ENCODE peak calls at places on chromosomes 16 and 17, in ten cellular contexts. J is progenitor cell of endocrine pancreas, N is bronchial epithelial cell, Z is lower lobe of right lung, D is tibial artery, S is D721Med, P is ovary, U is esophagus squamous epithelium, E is tibial nerve, R is endothelial cell. Y is an unnamed sample.

GRCh38 chr17:38579934-38580333 is 25.8 kb downstream of the SRCIN1 start:
- DNase-seq in J (no peak), N (peak; percentile 45), Z (peak; percentile 67), D (no peak), S (no peak), P (no peak), U (no peak), E (no peak), R (peak; percentile 46), Y (no peak)

GRCh38 chr16:48011888-48012658 is 143.7 kb downstream of the ABCC12 start:
- DNase-seq in J (no peak), N (no peak), Z (no peak), D (no peak), S (no peak), P (no peak), U (no peak), E (no peak), R (no peak), Y (no peak)

GRCh38 chr16:7086842-7087616 is 245.6 kb upstream of the RBFOX1 start:
- DNase-seq in J (peak; percentile 21), N (no peak), Z (no peak), D (no peak), S (peak; percentile 21), P (peak; percentile 61), U (no peak), E (no peak), R (peak; percentile 4), Y (no peak)

GRCh38 chr16:75061677-75062076 is 54.9 kb downstream of the LDHD start:
- DNase-seq in J (no peak), N (no peak), Z (no peak), D (no peak), S (no peak), P (no peak), U (no peak), E (no peak), R (no peak), Y (no peak)

GRCh38 chr17:50845260-50846147 is 10.1 kb downstream of the WFIKKN2 start:
- DNase-seq in J (no peak), N (peak; percentile 38), Z (no peak), D (peak; percentile 50), S (no peak), P (peak; percentile 16), U (no peak), E (no peak), R (no peak), Y (no peak)

GRCh38 chr16:30004424-30004776 is 6.4 kb downstream of the DOC2A start:
- DNase-seq in J (no peak), N (no peak), Z (peak; percentile 51), D (no peak), S (no peak), P (no peak), U (no peak), E (no peak), R (no peak), Y (no peak)

GRCh38 chr17:81427446-81428120 is 32.3 kb downstream of the BAHCC1 start:
- DNase-seq in J (no peak), N (no peak), Z (peak; percentile 85), D (peak; percentile 84), S (no peak), P (no peak), U (no peak), E (no peak), R (no peak), Y (no peak)

GRCh38 chr17:75260679-75261335 is 599 bp downstream of the GGA3 start:
- DNase-seq in J (no peak), N (peak; percentile 30), Z (no peak), D (no peak), S (no peak), P (no peak), U (no peak), E (no peak), R (no peak), Y (no peak)

GRCh38 chr17:45364531-45365390 is 47.9 kb upstream of the MAP3K14 start:
- DNase-seq in J (no peak), N (no peak), Z (no peak), D (no peak), S (no peak), P (no peak), U (no peak), E (peak; percentile 9), R (peak; percentile 32), Y (no peak)

GRCh38 chr16:56041556-56042140 is 149.6 kb upstream of the GNAO1 start:
- DNase-seq in J (peak; percentile 28), N (peak; percentile 23), Z (no peak), D (no peak), S (peak; percentile 12), P (no peak), U (no peak), E (no peak), R (peak; percentile 50), Y (no peak)

GRCh38 chr16:48054881-48055601 is 100.8 kb downstream of the ABCC12 start:
- DNase-seq in J (peak; percentile 27), N (peak; percentile 48), Z (peak; percentile 51), D (no peak), S (no peak), P (peak; percentile 46), U (no peak), E (no peak), R (peak; percentile 56), Y (no peak)

GRCh38 chr16:12082207-12082606 is 105.7 kb downstream of the SNX29 start:
- DNase-seq in J (no peak), N (no peak), Z (peak; percentile 24), D (no peak), S (no peak), P (peak; percentile 2), U (no peak), E (no peak), R (no peak), Y (no peak)

GRCh38 chr16:81567087-81567486 is 122.5 kb downstream of the CMIP start:
- DNase-seq in J (no peak), N (no peak), Z (no peak), D (no peak), S (no peak), P (no peak), U (no peak), E (no peak), R (no peak), Y (no peak)

GRCh38 chr17:30477758-30478115 is 529 bp downstream of the GOSR1 start:
- DNase-seq in J (no peak), N (peak; percentile 12), Z (no peak), D (no peak), S (no peak), P (no peak), U (no peak), E (no peak), R (no peak), Y (no peak)

GRCh38 chr17:22692801-22693171 is 1000.5 kb downstream of the KCNJ18 start:
- DNase-seq in J (no peak), N (no peak), Z (no peak), D (no peak), S (no peak), P (no peak), U (no peak), E (no peak), R (no peak), Y (no peak)

DNA sequence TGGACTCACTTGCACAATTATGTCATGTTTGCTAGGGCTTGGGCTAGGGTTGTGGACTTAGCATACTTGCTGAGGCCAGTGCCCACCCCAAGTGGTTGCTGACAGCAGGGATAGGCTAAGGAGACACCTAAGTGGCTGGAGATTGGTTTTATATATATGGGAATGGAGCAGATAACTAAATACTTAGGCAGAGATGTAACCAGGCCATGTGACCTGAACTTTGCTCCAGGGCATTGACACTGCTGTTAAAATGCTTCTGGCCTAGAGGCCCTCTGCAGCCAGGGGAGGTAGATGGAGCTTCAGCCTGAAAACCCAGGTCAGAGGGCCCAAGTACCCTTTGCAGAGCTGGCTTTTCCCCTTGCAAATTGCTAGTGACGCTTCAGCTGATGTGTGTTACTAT is 1.4 kb upstream of the ITGB3 start:
- DNase-seq in J (no peak), N (no peak), Z (no peak), D (no peak), S (no peak), P (no peak), U (no peak), E (no peak), R (no peak), Y (no peak)
- TF ChIP-seq CTCF in J (no peak), N (no peak), Z (no peak), D (no peak), S (no peak), P (no peak), U (no peak), E (no peak), R (no peak), Y (no peak)

DNA sequence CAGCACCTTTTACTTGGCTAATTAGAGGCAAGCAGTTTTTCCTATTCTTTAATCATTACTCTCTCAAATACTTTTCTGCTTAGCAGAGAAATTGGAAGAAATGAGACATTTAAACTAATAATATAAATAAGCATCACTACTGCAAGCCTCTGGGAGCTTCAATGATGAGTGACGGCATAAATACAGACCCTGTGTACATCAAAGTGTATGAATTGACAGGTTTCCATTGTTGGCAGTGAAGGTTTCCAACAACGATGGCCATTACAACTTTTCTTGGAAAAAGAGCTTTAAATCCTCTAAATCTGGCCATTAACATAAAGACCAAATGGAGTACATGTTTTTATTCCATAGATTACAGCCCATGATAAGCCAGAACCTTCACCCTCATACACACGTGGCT is 39.4 kb upstream of the CACNG5 start:
- DNase-seq in J (no peak), N (no peak), Z (no peak), D (no peak), S (no peak), P (no peak), U (no peak), E (no peak), R (no peak), Y (no peak)
- TF ChIP-seq CTCF in J (no peak), N (no peak), Z (no peak), D (no peak), S (no peak), P (no peak), U (no peak), E (no peak), R (no peak), Y (no peak)

DNA sequence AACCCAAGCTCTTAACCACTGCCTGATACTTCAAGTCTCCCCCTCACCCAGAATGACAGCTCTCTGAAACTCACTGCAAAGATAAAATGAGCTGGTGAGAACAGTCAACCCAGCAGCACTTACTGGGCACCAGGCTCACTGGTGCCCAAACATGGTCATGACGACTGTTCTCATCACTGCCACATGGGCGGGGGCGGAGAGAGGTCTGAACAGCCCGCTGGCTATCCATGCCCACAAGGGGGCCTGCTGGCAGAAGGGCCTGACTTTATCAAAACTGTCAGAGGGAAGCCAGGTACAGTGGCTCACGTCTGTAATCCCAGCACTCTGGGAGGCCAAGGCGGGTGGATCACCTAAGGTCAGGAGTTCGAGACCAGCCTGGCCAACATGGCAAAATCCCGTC is 4.0 kb downstream of the MYBBP1A start:
- DNase-seq in J (no peak), N (no peak), Z (no peak), D (no peak), S (no peak), P (no peak), U (no peak), E (no peak), R (peak; percentile 24), Y (no peak)
- TF ChIP-seq CTCF in J (peak; percentile 20), N (peak; percentile 9), Z (no peak), D (no peak), S (no peak), P (no peak), U (no peak), E (no peak), R (peak; percentile 24), Y (no peak)

DNA sequence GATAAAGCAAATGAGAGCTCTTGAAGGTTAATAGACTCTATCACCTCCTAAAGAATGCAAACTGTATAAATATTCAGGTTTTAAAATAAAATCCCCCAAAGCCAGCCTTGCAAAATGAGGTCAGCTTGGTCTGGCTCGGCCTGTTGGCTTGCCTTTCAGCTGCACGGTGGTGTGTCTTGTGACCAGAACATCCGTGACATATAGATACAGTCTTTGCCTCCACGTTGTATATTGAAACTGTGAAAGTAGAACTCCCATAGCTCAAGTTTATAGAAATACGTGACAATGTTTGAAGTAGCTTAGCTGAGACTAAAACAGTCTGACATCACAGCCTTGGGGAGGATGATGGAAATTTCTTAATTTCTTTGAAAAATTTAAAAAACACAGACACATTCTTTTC is 236.6 kb upstream of the MYOCD start:
- DNase-seq in J (no peak), N (no peak), Z (no peak), D (no peak), S (no peak), P (no peak), U (no peak), E (no peak), R (no peak), Y (no peak)
- TF ChIP-seq CTCF in J (no peak), N (no peak), Z (no peak), D (no peak), S (no peak), P (no peak), U (no peak), E (no peak), R (no peak), Y (no peak)